ENCODE peak calls at places on chromosome 20, in seven cellular contexts. One of them, this sample, is unnamed.

GRCh38 chr20:21968486-21968885 is 263.0 kb downstream of the PAX1 start:
- DNase-seq in CD8-positive, alpha-beta memory T cell: no peak
- DNase-seq in cardiac fibroblast: peak
- DNase-seq in left lobe of liver: no peak
- DNase-seq in foreskin fibroblast: no peak
- DNase-seq in naive thymus-derived CD4-positive, alpha-beta T cell: no peak
- DNase-seq in right atrium auricular region: no peak
- DNase-seq in this sample: no peak

GRCh38 chr20:51258582-51259175 is 235.8 kb upstream of the KCNG1 start:
- DNase-seq in CD8-positive, alpha-beta memory T cell: no peak
- DNase-seq in cardiac fibroblast: peak
- DNase-seq in left lobe of liver: no peak
- DNase-seq in foreskin fibroblast: no peak
- DNase-seq in naive thymus-derived CD4-positive, alpha-beta T cell: no peak
- DNase-seq in right atrium auricular region: no peak
- DNase-seq in this sample: no peak

GRCh38 chr20:19767070-19767469 is 9.0 kb downstream of the RIN2 start:
- DNase-seq in CD8-positive, alpha-beta memory T cell: no peak
- DNase-seq in cardiac fibroblast: no peak
- DNase-seq in left lobe of liver: no peak
- DNase-seq in foreskin fibroblast: no peak
- DNase-seq in naive thymus-derived CD4-positive, alpha-beta T cell: no peak
- DNase-seq in right atrium auricular region: peak
- DNase-seq in this sample: no peak

GRCh38 chr20:57190536-57191265 is 75.7 kb downstream of the BMP7 start:
- DNase-seq in CD8-positive, alpha-beta memory T cell: no peak
- DNase-seq in cardiac fibroblast: peak
- DNase-seq in left lobe of liver: no peak
- DNase-seq in foreskin fibroblast: no peak
- DNase-seq in naive thymus-derived CD4-positive, alpha-beta T cell: no peak
- DNase-seq in right atrium auricular region: no peak
- DNase-seq in this sample: no peak

GRCh38 chr20:14295812-14296211 is 41.6 kb downstream of the FLRT3 start:
- DNase-seq in CD8-positive, alpha-beta memory T cell: no peak
- DNase-seq in cardiac fibroblast: no peak
- DNase-seq in left lobe of liver: no peak
- DNase-seq in foreskin fibroblast: no peak
- DNase-seq in naive thymus-derived CD4-positive, alpha-beta T cell: no peak
- DNase-seq in right atrium auricular region: no peak
- DNase-seq in this sample: no peak

GRCh38 chr20:41992481-41992880 is 374.3 kb upstream of the CHD6 start:
- DNase-seq in CD8-positive, alpha-beta memory T cell: no peak
- DNase-seq in cardiac fibroblast: no peak
- DNase-seq in left lobe of liver: no peak
- DNase-seq in foreskin fibroblast: no peak
- DNase-seq in naive thymus-derived CD4-positive, alpha-beta T cell: no peak
- DNase-seq in right atrium auricular region: no peak
- DNase-seq in this sample: no peak

GRCh38 chr20:51747182-51747911 is 20.8 kb downstream of the ATP9A start:
- DNase-seq in CD8-positive, alpha-beta memory T cell: no peak
- DNase-seq in cardiac fibroblast: no peak
- DNase-seq in left lobe of liver: no peak
- DNase-seq in foreskin fibroblast: no peak
- DNase-seq in naive thymus-derived CD4-positive, alpha-beta T cell: no peak
- DNase-seq in right atrium auricular region: no peak
- DNase-seq in this sample: no peak

GRCh38 chr20:39289316-39289715 is 327.2 kb downstream of the DHX35 start:
- DNase-seq in CD8-positive, alpha-beta memory T cell: no peak
- DNase-seq in cardiac fibroblast: no peak
- DNase-seq in left lobe of liver: no peak
- DNase-seq in foreskin fibroblast: no peak
- DNase-seq in naive thymus-derived CD4-positive, alpha-beta T cell: no peak
- DNase-seq in right atrium auricular region: no peak
- DNase-seq in this sample: no peak

GRCh38 chr20:39670987-39671386 is 708.8 kb downstream of the DHX35 start:
- DNase-seq in CD8-positive, alpha-beta memory T cell: no peak
- DNase-seq in cardiac fibroblast: no peak
- DNase-seq in left lobe of liver: no peak
- DNase-seq in foreskin fibroblast: no peak
- DNase-seq in naive thymus-derived CD4-positive, alpha-beta T cell: no peak
- DNase-seq in right atrium auricular region: no peak
- DNase-seq in this sample: no peak

GRCh38 chr20:63977392-63978276 is 1.8 kb downstream of the SAMD10 start:
- DNase-seq in CD8-positive, alpha-beta memory T cell: peak
- DNase-seq in cardiac fibroblast: peak
- DNase-seq in left lobe of liver: no peak
- DNase-seq in foreskin fibroblast: peak
- DNase-seq in naive thymus-derived CD4-positive, alpha-beta T cell: peak
- DNase-seq in right atrium auricular region: no peak
- DNase-seq in this sample: no peak

GRCh38 chr20:10524034-10524476 is 89.0 kb downstream of the SLX4IP start:
- DNase-seq in CD8-positive, alpha-beta memory T cell: no peak
- DNase-seq in cardiac fibroblast: peak
- DNase-seq in left lobe of liver: no peak
- DNase-seq in foreskin fibroblast: peak
- DNase-seq in naive thymus-derived CD4-positive, alpha-beta T cell: no peak
- DNase-seq in right atrium auricular region: peak
- DNase-seq in this sample: no peak

This sample was measured in NCI-H1105 treated with DMSO at 0.1 percent for 48 hours.